ENCODE peak calls at places on chromosomes 4 and X, in five cellular contexts. B is PC-3, O is mesothelial cell of epicardium, U is epithelial cell of esophagus, M is cardiac fibroblast. P is an unnamed sample.

GRCh38 chrX:149841929-149842328 is 39.1 kb upstream of the MAGEA8 start:
- DNase-seq in B (no peak), M (no peak), U (no peak), O (no peak), P (no peak)

GRCh38 chr4:24683116-24683515 is 98.8 kb upstream of the DHX15 start:
- DNase-seq in O (no peak), M (no peak), B (no peak), U (no peak), P (no peak)

GRCh38 chr4:673349-674091 is 556 bp downstream of the ATP5ME start:
- DNase-seq in B (no peak), U (peak), M (no peak), O (no peak), P (no peak)

GRCh38 chr4:82708982-82709381 is 89.6 kb downstream of the SCD5 start:
- DNase-seq in M (no peak), O (no peak), U (peak), B (no peak), P (peak)

GRCh38 chr4:170805352-170805751 is 715.6 kb upstream of the AADAT start:
- DNase-seq in O (no peak), M (no peak), B (no peak), U (no peak), P (no peak)

GRCh38 chrX:13082286-13083065 is 38.1 kb upstream of the FAM9C start:
- DNase-seq in U (no peak), O (no peak), M (no peak), B (no peak), P (no peak)

GRCh38 chr4:1327526-1328266 is 19.3 kb upstream of the UVSSA start:
- DNase-seq in B (no peak), U (no peak), M (no peak), O (no peak), P (no peak)

GRCh38 chr4:52646096-52646495 is 13.0 kb downstream of the USP46 start:
- DNase-seq in U (no peak), B (no peak), M (no peak), O (no peak), P (no peak)

GRCh38 chr4:106614446-106614845 is 245.9 kb upstream of the GIMD1 start:
- DNase-seq in U (peak), B (peak), M (no peak), O (no peak), P (peak)

GRCh38 chr4:105093975-105094374 is 52.7 kb upstream of the TET2 start:
- DNase-seq in B (no peak), O (no peak), M (no peak), U (no peak), P (peak)

GRCh38 chr4:55069248-55069647 is 56.1 kb downstream of the KDR start:
- DNase-seq in U (peak), O (no peak), M (peak), B (peak), P (no peak)

GRCh38 chr4:47891928-47892327 is 22.5 kb downstream of the NFXL1 start:
- DNase-seq in U (no peak), B (no peak), O (no peak), M (no peak), P (no peak)

GRCh38 chrX:17361620-17362019 is 13.4 kb upstream of the NHS start:
- DNase-seq in U (no peak), B (peak), M (no peak), O (no peak), P (no peak)

GRCh38 chr4:98573791-98574190 is 84.6 kb downstream of the TSPAN5 start:
- DNase-seq in M (no peak), U (peak), B (peak), O (no peak), P (peak)

GRCh38 chr4:38925492-38926418 is 58.1 kb downstream of the FAM114A1 start:
- DNase-seq in U (no peak), B (no peak), O (no peak), M (no peak), P (no peak)

GRCh38 chrX:107731831-107732502 is 43.6 kb downstream of the TSC22D3 start:
- DNase-seq in M (peak), B (peak), O (no peak), U (peak), P (peak)

GRCh38 chr4:177147668-177148067 is 162.0 kb upstream of the NEIL3 start:
- DNase-seq in B (no peak), M (no peak), O (no peak), U (no peak), P (no peak)

GRCh38 chrX:30791296-30792278 is 97.5 kb downstream of the TAB3 start:
- DNase-seq in B (no peak), U (peak), O (no peak), M (no peak), P (no peak)